ENCODE peak calls at places on chromosomes 12 and 14, in eight cellular contexts. F, H, V, E, K, Z, A and J are unnamed samples.

GRCh38 chr14:73231874-73232851 is 5.1 kb upstream of the PAPLN start:
- DNase-seq in H (peak), F (no peak), Z (peak), A (peak), V (peak), K (peak), E (peak), J (no peak)

GRCh38 chr14:24392327-24393098 is 6.3 kb upstream of the NYNRIN start:
- DNase-seq in Z (no peak), A (no peak), H (no peak), F (peak), E (peak), V (peak), K (peak), J (no peak)

GRCh38 chr14:104007121-104007520 is 64.8 kb upstream of the RD3L start:
- DNase-seq in V (no peak), Z (no peak), A (no peak), K (no peak), E (no peak), F (no peak), H (no peak), J (no peak)

GRCh38 chr12:123761841-123762714 is at the start of gene DNAH10:
- DNase-seq in A (no peak), F (no peak), E (peak), K (no peak), V (peak), H (peak), Z (peak), J (no peak)

GRCh38 chr12:78181544-78182162 is 351.0 kb downstream of the NAV3 start:
- DNase-seq in F (no peak), Z (peak), E (peak), H (peak), V (peak), K (peak), A (peak), J (peak)

GRCh38 chr14:92692822-92693226 is 55.6 kb downstream of the LGMN start:
- DNase-seq in A (peak), F (no peak), K (peak), Z (no peak), V (no peak), E (no peak), H (no peak), J (peak)

GRCh38 chr14:70721542-70721941 is 79.8 kb downstream of the TTC9 start:
- DNase-seq in E (no peak), V (peak), H (no peak), A (no peak), K (peak), F (no peak), Z (no peak), J (no peak)

GRCh38 chr12:25266522-25266921 is 15.8 kb upstream of the KRAS start:
- DNase-seq in K (no peak), Z (no peak), A (no peak), F (no peak), E (no peak), V (peak), H (no peak), J (no peak)

GRCh38 chr12:120316798-120317257 is 10.8 kb downstream of the PLA2G1B start:
- DNase-seq in A (no peak), F (no peak), V (no peak), Z (no peak), K (peak), H (no peak), E (no peak), J (no peak)

GRCh38 chr12:12398026-12398859 is 41.4 kb downstream of the BORCS5 start:
- DNase-seq in K (peak), H (no peak), E (no peak), A (no peak), F (no peak), V (peak), Z (no peak), J (no peak)

GRCh38 chr14:36451346-36452065 is 68.5 kb downstream of the NKX2-1 start:
- DNase-seq in E (no peak), H (no peak), F (no peak), V (no peak), Z (no peak), A (no peak), K (peak), J (no peak)

GRCh38 chr12:75212072-75212471 is 2.4 kb upstream of the KCNC2 start:
- DNase-seq in A (no peak), E (no peak), K (no peak), V (no peak), F (no peak), H (no peak), Z (no peak), J (no peak)

GRCh38 chr12:31966558-31967205 is 7.5 kb downstream of the RESF1 start:
- DNase-seq in K (no peak), H (no peak), A (no peak), F (no peak), V (no peak), Z (peak), E (no peak), J (no peak)

GRCh38 chr14:89310211-89310610 is 106.8 kb downstream of the FOXN3 start:
- DNase-seq in Z (no peak), K (no peak), E (no peak), H (peak), F (no peak), A (no peak), V (no peak), J (no peak)

GRCh38 chr12:5655120-5655519 is 223.2 kb downstream of the NTF3 start:
- DNase-seq in V (no peak), K (no peak), F (no peak), H (no peak), A (no peak), Z (no peak), E (no peak), J (no peak)
- TF ChIP-seq CTCF in V (no peak), K (no peak), F (no peak), H (no peak), A (no peak), Z (no peak), E (no peak), J (no peak)

GRCh38 chr14:49314756-49315155 is 271.4 kb downstream of the RPS29 start:
- DNase-seq in A (no peak), F (no peak), E (no peak), K (no peak), Z (no peak), H (no peak), V (no peak), J (no peak)
- TF ChIP-seq EZH2phosphoT487 in A (no peak), F (no peak), E (no peak), K (no peak), Z (no peak), H (no peak), V (no peak), J (no peak)

GRCh38 chr14:38201137-38201828 is 6.4 kb upstream of the SSTR1 start:
- DNase-seq in V (no peak), K (peak), A (no peak), H (no peak), F (no peak), Z (no peak), E (peak), J (no peak)

GRCh38 chr14:38205414-38205813 is 2.3 kb upstream of the SSTR1 start:
- DNase-seq in K (no peak), A (no peak), H (no peak), Z (no peak), F (no peak), V (no peak), E (peak), J (no peak)

GRCh38 chr14:38203929-38204716 is 3.6 kb upstream of the SSTR1 start:
- DNase-seq in E (peak), Z (no peak), K (peak), A (no peak), V (no peak), H (no peak), F (no peak), J (no peak)

GRCh38 chr14:38204717-38205115 is 3.0 kb upstream of the SSTR1 start:
- DNase-seq in F (no peak), E (no peak), K (no peak), H (no peak), Z (no peak), V (no peak), A (no peak), J (no peak)

DNA sequence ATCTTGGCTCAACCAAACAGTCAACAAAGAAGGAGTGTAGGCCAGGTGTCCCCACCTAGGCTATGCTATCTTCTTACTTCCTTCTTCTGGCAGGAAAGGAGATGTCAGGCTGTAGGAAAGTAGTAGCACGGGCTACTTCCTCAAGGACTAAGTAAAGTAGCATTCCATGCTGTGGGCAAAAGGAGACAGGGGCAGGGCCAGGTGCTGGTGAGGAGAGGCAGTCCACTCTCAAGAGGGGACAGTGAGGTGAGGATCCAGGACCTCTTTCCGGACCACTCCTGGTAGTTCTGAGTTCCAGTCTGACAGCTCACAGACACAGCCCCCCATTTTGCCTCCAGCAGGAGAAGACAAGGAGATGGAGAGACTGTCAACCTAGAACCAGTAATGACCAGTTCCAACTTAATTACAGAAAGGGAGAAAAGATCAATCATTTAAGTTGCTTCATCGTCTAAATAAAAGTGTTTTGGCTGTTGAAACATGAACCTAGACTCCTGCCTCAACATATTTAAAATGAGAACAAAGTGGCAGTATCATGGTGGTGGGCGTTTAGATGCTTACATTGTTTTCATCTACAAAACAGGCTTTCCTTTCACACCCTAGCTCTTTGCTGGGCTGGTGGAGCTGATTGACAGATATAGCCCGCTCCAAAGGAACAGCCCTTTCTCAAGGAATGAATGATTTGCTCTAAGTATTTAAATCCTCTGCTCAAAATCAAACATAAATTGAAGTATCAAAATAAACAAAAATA is 5.1 kb upstream of the SSTR1 start:
- DNase-seq in F (no peak), E (peak), K (no peak), A (no peak), Z (no peak), V (no peak), H (peak), J (no peak)
- H3K4me3 ChIP-seq in F (no peak), E (no peak), K (no peak), A (no peak), Z (no peak), V (no peak), H (no peak), J (no peak)

GRCh38 chr14:64491637-64492036 is 12.0 kb downstream of the ZBTB25 start:
- DNase-seq in Z (no peak), K (no peak), E (no peak), F (no peak), A (no peak), V (no peak), H (no peak), J (no peak)

GRCh38 chr14:64493455-64493854 is 10.2 kb downstream of the ZBTB25 start:
- DNase-seq in V (no peak), H (no peak), A (no peak), E (no peak), Z (no peak), K (no peak), F (no peak), J (no peak)

DNA sequence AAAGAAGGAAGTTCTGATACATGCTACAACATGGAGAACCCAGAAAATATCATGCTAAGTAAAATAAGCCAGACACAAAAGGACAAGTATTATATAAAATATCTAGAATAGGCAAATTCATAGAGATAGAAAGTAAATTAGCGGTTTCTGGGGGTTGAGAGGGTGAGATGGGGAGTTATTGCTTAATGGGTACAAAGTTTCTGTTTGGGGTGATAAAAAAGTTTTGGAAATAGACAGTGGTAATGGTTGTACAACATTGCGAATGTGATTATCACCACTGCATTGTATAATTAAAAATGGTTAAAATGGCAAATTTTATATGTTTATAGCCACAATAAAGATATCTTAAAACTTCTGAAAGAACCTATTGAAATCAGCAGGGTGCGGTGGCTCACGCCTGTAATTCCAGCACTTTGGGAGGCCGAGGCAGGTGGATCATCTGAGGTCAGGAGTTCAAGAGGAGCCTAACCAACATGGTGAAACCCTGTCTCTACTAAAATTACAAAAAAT is 15.0 kb downstream of the ZBTB25 start:
- DNase-seq in A (no peak), Z (no peak), E (no peak), F (no peak), H (no peak), K (no peak), V (no peak), J (no peak)
- TF ChIP-seq CTCF in A (no peak), Z (no peak), E (no peak), F (no peak), H (no peak), K (no peak), V (no peak), J (no peak)